ENCODE peak calls at places on chromosomes 5 and 9, in four cellular contexts. A is IMR-90, F is GM12878, M is K562. K is an unnamed sample.

GRCh38 chr5:14144586-14145355 is 1.6 kb downstream of the TRIO start:
- DNase-seq in M (peak), F (peak), A (peak), K (peak)

GRCh38 chr5:75265731-75266130 is 29.1 kb upstream of the ANKRD31 start:
- DNase-seq in F (no peak), A (peak), M (peak), K (peak)

GRCh38 chr5:74056789-74057164 is 430.8 kb downstream of the ARHGEF28 start:
- DNase-seq in A (peak), M (no peak), F (no peak), K (peak)

GRCh38 chr9:93978498-93978897 is 23.3 kb upstream of the BARX1 start:
- DNase-seq in F (no peak), A (no peak), M (no peak), K (no peak)

GRCh38 chr5:32604800-32605765 is 19.7 kb downstream of the SUB1 start:
- DNase-seq in M (no peak), A (no peak), F (no peak), K (no peak)

GRCh38 chr5:135596364-135596763 is 17.6 kb upstream of the CXCL14 start:
- DNase-seq in F (no peak), M (no peak), A (no peak), K (no peak)

GRCh38 chr5:65721050-65721774 is 697 bp downstream of the SGTB start:
- DNase-seq in F (no peak), M (peak), A (peak), K (peak)

GRCh38 chr5:75010838-75011237 is 41.5 kb downstream of the GCNT4 start:
- DNase-seq in F (no peak), A (no peak), M (no peak), K (no peak)

GRCh38 chr5:6202615-6203365 is 175.6 kb downstream of the MED10 start:
- DNase-seq in M (peak), F (no peak), A (no peak), K (no peak)

GRCh38 chr5:78534148-78535009 is 114.2 kb downstream of the LHFPL2 start:
- DNase-seq in F (no peak), M (peak), A (peak), K (no peak)

GRCh38 chr5:179700401-179700918 is 1.7 kb downstream of the CANX start:
- DNase-seq in F (no peak), A (peak), M (peak), K (peak)

GRCh38 chr5:142861011-142861410 is 90.8 kb downstream of the ARHGAP26 start:
- DNase-seq in F (no peak), M (no peak), A (no peak), K (no peak)

GRCh38 chr5:75567710-75568109 is 43.5 kb upstream of the ANKDD1B start:
- DNase-seq in A (peak), M (peak), F (peak), K (peak)

GRCh38 chr5:88785396-88786216 is 97.4 kb downstream of the MEF2C start:
- DNase-seq in F (peak), M (no peak), A (peak), K (peak)

GRCh38 chr5:177336603-177337494 is 14.6 kb downstream of the LMAN2 start:
- DNase-seq in M (no peak), A (no peak), F (no peak), K (no peak)

GRCh38 chr5:177335701-177336065 is 15.8 kb downstream of the LMAN2 start:
- DNase-seq in A (no peak), M (no peak), F (no peak), K (no peak)

GRCh38 chr5:177335043-177335700 is 16.3 kb downstream of the LMAN2 start:
- DNase-seq in M (no peak), A (no peak), F (no peak), K (no peak)

GRCh38 chr5:177334155-177334551 is 17.3 kb downstream of the LMAN2 start:
- DNase-seq in F (no peak), A (no peak), M (no peak), K (no peak)

DNA sequence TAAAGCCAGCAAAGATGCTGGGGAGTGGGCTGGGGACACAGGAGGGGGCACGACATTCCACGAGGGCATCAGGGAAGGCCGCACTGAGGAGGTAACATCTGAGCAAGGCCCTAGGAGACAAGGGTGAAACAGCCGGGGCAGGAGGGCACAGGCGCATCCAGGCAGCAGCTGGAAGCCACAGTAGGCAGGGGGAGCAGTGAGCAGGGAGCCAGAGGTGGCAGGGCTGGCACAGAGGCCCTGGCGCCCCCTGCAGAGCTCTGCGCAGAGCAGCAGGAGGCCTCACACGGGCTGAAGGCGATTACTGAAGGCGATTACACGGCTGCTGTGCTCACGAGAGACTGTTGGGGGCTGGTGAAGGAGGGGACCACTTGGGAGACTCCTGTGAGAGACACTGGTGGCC is 15.4 kb downstream of the LMAN2 start:
- DNase-seq in M (no peak), F (no peak), A (no peak), K (peak)
- TF ChIP-seq FOS in M (no peak), F (no peak), A (no peak), K (no peak)

DNA sequence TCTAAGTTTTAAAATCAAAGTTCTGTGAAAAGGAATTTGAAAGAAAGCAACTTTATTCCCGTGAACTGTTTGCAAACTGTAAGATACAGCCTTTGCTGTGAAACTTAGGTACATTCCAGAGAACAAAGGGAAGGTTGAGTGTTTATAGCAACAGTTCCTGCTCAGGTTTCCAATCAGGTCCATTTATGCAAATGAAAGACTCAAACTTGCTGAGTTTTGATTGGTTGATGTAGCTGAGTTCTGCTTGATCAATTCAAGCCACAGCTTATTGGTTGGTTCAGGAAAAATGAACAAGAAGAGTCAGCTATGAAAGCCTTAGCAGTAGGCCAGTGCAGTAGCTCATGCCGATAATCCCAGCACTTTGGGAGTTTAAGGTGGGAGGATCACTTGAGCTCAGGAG is 37.9 kb downstream of the SLC27A6 start:
- DNase-seq in A (no peak), F (no peak), M (no peak), K (no peak)
- TF ChIP-seq FOS in A (no peak), F (no peak), M (no peak), K (no peak)

DNA sequence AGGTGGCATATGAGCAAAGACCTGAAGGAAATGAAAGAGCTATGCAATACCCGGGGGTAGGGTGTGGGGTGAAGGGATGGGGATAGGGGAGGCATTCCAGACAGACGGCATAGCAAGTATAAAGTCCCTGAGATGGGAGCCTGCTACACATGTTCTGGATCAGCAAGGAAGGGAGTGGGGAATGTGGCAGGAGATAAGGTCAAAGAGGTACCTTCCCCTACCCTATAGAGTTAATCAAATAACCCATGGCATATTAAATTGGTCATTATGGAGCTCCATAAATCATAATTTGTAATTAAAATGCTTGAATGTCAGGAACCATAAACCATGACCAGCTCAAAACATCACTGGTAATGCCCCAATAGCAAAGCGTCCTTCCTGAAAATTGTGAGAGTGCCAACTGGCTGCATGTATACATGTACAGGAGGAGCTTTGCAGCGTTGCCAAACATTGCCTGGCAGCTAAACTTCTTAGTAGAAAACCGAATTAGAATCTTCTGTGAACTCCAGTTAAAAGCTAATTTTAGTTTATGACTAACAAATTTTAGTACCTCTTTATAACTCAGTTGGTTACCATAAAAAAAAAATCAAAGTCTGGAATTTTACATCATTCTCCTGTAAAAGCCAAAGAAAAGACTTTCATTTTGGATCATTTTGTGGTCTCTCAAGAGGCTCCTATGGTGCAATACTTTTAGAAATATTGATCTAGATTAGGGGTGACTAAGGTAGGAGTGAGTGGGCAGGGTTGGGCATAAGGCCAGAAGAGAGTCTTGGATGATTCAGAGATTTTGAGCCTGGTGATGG is 4.7 kb downstream of the DNAI1 start:
- DNase-seq in A (peak), M (no peak), F (no peak), K (no peak)
- TF ChIP-seq FOS in A (peak), M (no peak), F (no peak), K (no peak)

GRCh38 chr5:170509323-170509660 is 5.5 kb downstream of the KCNIP1 start:
- DNase-seq in F (no peak), M (no peak), A (no peak), K (no peak)

GRCh38 chr5:170508036-170508435 is 4.2 kb downstream of the KCNIP1 start:
- DNase-seq in A (no peak), F (no peak), M (no peak), K (no peak)

GRCh38 chr5:170504598-170505266 is 912 bp downstream of the KCNIP1 start:
- DNase-seq in M (no peak), F (no peak), A (no peak), K (no peak)

GRCh38 chr5:170511550-170511949 is 7.7 kb downstream of the KCNIP1 start:
- DNase-seq in F (no peak), M (no peak), A (no peak), K (no peak)

DNA sequence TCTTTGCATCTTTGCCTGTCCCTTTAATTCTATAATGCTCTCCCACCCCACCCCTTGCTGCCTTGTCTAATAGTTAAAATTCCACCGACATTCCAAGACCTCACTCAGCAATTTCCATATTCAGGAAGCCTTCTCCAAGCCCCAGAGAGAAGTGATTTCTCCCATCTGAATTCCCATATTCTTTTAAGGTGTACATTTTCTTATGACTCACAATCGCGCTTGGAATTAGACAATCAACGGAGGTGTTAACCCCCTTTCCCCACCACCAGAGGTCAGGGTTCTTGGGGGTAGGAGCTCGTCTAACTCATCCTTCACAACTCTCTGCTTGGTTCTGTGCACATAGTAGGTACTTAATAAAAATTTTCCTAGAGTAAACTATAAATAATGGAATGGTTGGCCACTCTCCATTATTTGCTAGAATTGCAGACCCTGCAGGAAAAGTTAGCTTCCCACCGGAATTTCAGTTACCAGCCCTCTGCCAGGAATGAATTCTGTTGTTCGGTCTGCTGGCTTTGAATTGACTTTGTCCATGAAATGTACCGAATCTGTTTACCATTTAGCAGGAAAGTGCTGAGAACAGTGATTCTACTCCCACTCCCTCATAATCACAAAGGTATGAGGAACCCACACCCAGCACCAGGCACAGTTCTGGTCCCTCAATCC is 5.0 kb downstream of the KCNIP1 start:
- DNase-seq in M (peak), F (no peak), A (no peak), K (peak)
- TF ChIP-seq FOS in M (no peak), F (no peak), A (no peak), K (no peak)

GRCh38 chr5:38994329-38994927 is 79.8 kb downstream of the RICTOR start:
- DNase-seq in A (peak), F (no peak), M (peak), K (peak)
- TF ChIP-seq FOS in A (no peak), F (no peak), M (no peak), K (no peak)

DNA sequence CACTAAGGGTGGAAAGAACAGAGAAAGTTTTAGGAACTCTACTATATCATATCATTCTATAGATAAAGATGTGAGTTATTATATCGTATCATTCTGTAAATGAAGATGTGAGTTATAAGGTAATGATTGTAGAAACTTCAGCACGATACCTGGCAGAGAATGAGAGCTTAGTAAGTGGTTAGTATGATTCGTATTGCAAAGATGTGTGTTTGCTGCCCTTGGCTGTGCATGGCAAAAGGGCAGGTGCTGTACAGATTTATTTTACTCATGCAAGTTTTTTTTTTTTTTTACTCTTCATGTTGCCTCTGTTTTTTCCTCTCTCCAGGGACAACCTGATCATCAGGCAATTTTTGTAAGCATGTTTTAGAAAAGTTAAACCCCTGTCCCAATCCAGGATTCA is 83.3 kb downstream of the EGFLAM start:
- DNase-seq in F (no peak), M (no peak), A (no peak), K (no peak)
- TF ChIP-seq FOS in F (no peak), M (no peak), A (no peak), K (no peak)

GRCh38 chr9:89476546-89476945 is 21.4 kb downstream of the SEMA4D start:
- DNase-seq in F (no peak), A (no peak), M (no peak), K (no peak)

GRCh38 chr9:89478821-89479668 is 18.9 kb downstream of the SEMA4D start:
- DNase-seq in A (no peak), F (no peak), M (no peak), K (no peak)

GRCh38 chr9:89477395-89477794 is 20.5 kb downstream of the SEMA4D start:
- DNase-seq in F (no peak), M (no peak), A (no peak), K (no peak)

GRCh38 chr9:89475891-89476440 is 21.9 kb downstream of the SEMA4D start:
- DNase-seq in F (no peak), M (no peak), A (no peak), K (no peak)

GRCh38 chr9:89477811-89478583 is 19.9 kb downstream of the SEMA4D start:
- DNase-seq in A (peak), M (no peak), F (no peak), K (peak)
- TF ChIP-seq FOS in A (no peak), M (no peak), F (no peak), K (peak)

GRCh38 chr9:18422296-18423036 is 51.5 kb upstream of the ADAMTSL1 start:
- DNase-seq in A (no peak), F (no peak), M (no peak), K (no peak)
- TF ChIP-seq FOS in A (no peak), F (no peak), M (no peak), K (no peak)